ENCODE peak calls at places on chromosomes 13 and 19, in five cellular contexts. P is GM23338, S is WTC11, Y is pancreas, D is uterus. V is an unnamed sample.

GRCh38 chr13:51724721-51725120 is 79.2 kb downstream of the DHRS12 start:
- DNase-seq in P (no peak), S (no peak), Y (no peak), D (no peak), V (no peak)

GRCh38 chr19:11460207-11460606 is 20.6 kb downstream of the ELAVL3 start:
- DNase-seq in P (no peak), S (peak), Y (no peak), D (no peak), V (no peak)

GRCh38 chr13:30862707-30863106 is 43.4 kb upstream of the MEDAG start:
- DNase-seq in P (peak), S (peak), Y (peak), D (peak), V (no peak)

GRCh38 chr19:49409441-49410029 is 13.7 kb downstream of the PTH2 start:
- DNase-seq in P (no peak), S (no peak), Y (no peak), D (no peak), V (no peak)

GRCh38 chr13:30194906-30195305 is 112.4 kb downstream of the KATNAL1 start:
- DNase-seq in P (peak), S (no peak), Y (no peak), D (no peak), V (no peak)

GRCh38 chr13:60174113-60174512 is 10.4 kb upstream of the DIAPH3 start:
- DNase-seq in P (no peak), S (no peak), Y (no peak), D (no peak), V (no peak)

GRCh38 chr19:8034178-8034525 is 18.4 kb upstream of the CCL25 start:
- DNase-seq in P (no peak), S (no peak), Y (no peak), D (no peak), V (no peak)

GRCh38 chr19:32343550-32344262 is 1.7 kb upstream of the ZNF507 start:
- DNase-seq in P (no peak), S (no peak), Y (no peak), D (no peak), V (no peak)

GRCh38 chr19:55341191-55342043 is 1.7 kb downstream of the KMT5C start:
- DNase-seq in P (peak), S (peak), Y (peak), D (peak), V (no peak)

GRCh38 chr13:69374036-69374435 is 733.6 kb upstream of the ATXN8OS start:
- DNase-seq in P (no peak), S (no peak), Y (no peak), D (no peak), V (no peak)

GRCh38 chr19:10819124-10820060 is 16.6 kb downstream of the TMED1 start:
- DNase-seq in P (no peak), S (no peak), Y (no peak), D (no peak), V (no peak)

GRCh38 chr19:14968247-14968646 is 11.4 kb downstream of the SLC1A6 start:
- DNase-seq in P (no peak), S (no peak), Y (no peak), D (no peak), V (no peak)

GRCh38 chr13:62418872-62419271 is 1003.2 kb upstream of the PCDH20 start:
- DNase-seq in P (no peak), S (no peak), Y (no peak), D (no peak), V (no peak)

GRCh38 chr19:55113570-55114039 is 3.8 kb downstream of the PPP1R12C start:
- DNase-seq in P (peak), S (peak), Y (peak), D (peak), V (no peak)

GRCh38 chr13:20136781-20137703 is 23.8 kb downstream of the GJA3 start:
- DNase-seq in P (peak), S (peak), Y (peak), D (no peak), V (no peak)

DNA sequence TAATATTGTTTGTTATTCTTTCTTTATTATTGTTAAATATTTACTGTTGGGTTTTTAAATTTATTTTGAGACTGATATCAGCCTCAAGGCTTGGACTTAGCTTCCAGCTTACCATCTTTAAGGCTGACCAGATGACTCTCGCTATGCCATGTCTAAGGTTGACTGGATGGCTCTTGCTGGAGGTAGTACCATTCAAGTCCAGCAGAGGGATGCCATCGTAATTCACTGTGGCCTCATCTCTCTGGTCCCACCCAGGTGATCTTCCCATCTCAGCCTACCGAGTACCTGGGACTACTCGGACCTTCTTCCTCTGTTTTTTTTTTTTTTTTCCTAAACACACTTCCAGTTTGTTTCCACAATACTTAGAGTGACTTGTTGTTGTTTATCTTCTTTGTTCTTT is 41.7 kb upstream of the ZNF91 start:
- DNase-seq in P (peak), S (peak), Y (no peak), D (no peak), V (no peak)
- TF ChIP-seq CTCF in P (peak), S (peak), Y (no peak), D (no peak), V (no peak)

GRCh38 chr13:112661291-112661690 is 28.5 kb upstream of the ATP11A start:
- DNase-seq in P (no peak), S (no peak), Y (no peak), D (no peak), V (no peak)
- TF ChIP-seq CTCF in P (no peak), S (no peak), Y (no peak), D (no peak), V (no peak)

DNA sequence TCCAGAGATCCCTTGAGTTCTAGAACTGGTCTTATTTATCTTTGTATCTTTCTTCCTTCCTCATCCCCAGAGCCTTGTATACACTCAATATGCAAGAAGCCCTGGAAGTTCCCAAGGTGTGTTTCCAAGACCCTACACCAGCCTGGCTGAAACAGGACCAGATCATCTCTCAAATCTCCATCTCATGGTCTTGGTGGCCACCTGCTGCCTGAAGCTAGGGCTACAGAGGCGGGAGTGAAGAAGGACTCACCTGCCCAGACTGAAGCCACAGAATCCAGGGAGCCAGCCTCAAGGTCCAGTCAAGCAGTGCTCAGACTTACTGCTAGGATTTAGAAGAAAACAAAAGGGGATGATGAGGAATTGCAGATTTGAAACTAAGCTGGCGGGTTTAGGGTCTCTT is 6.1 kb upstream of the CYSLTR2 start:
- DNase-seq in P (no peak), S (no peak), Y (no peak), D (no peak), V (no peak)
- TF ChIP-seq CTCF in P (peak), S (no peak), Y (no peak), D (no peak), V (peak)

GRCh38 chr13:55516610-55517009 is 1624.1 kb upstream of the PRR20A start:
- DNase-seq in P (no peak), S (no peak), Y (no peak), D (no peak), V (no peak)

GRCh38 chr13:55517312-55517711 is 1623.4 kb upstream of the PRR20A start:
- DNase-seq in P (peak), S (peak), Y (no peak), D (no peak), V (no peak)
- TF ChIP-seq CTCF in P (peak), S (peak), Y (no peak), D (no peak), V (peak)